ENCODE peak calls at places on chromosomes 7 and 10, in four cellular contexts. H is GM18507, Y is hypothalamus, C is NCI-H774. O is an unnamed sample.

GRCh38 chr7:51757960-51758359 is 441.4 kb upstream of the COBL start:
- DNase-seq in Y (no peak), C (no peak), H (no peak), O (no peak)

GRCh38 chr7:30412810-30413504 is 65.6 kb downstream of the NOD1 start:
- DNase-seq in C (no peak), Y (peak), H (no peak), O (no peak)

GRCh38 chr7:111531993-111532392 is 30.3 kb downstream of the IMMP2L start:
- DNase-seq in C (no peak), Y (no peak), H (no peak), O (no peak)

GRCh38 chr10:65394898-65395297 is 1530.9 kb upstream of the LRRTM3 start:
- DNase-seq in H (no peak), Y (no peak), C (no peak), O (no peak)

GRCh38 chr10:98463022-98463421 is 16.3 kb upstream of the HPS1 start:
- DNase-seq in C (no peak), H (no peak), Y (no peak), O (no peak)

GRCh38 chr7:84642611-84643010 is 448.0 kb upstream of the SEMA3A start:
- DNase-seq in C (no peak), H (no peak), Y (no peak), O (no peak)

GRCh38 chr10:71241114-71241898 is 28.9 kb downstream of the UNC5B start:
- DNase-seq in C (no peak), H (no peak), Y (no peak), O (no peak)

GRCh38 chr10:30455816-30456215 is 21.8 kb downstream of the MAP3K8 start:
- DNase-seq in Y (no peak), H (no peak), C (no peak), O (no peak)

GRCh38 chr7:73983437-73984164 is 44.4 kb upstream of the ELN start:
- DNase-seq in Y (no peak), C (no peak), H (no peak), O (no peak)

GRCh38 chr10:34339816-34340553 is 475.1 kb downstream of the PARD3 start:
- DNase-seq in Y (no peak), C (no peak), H (no peak), O (no peak)

GRCh38 chr7:106592282-106593027 is 68.5 kb downstream of the CCDC71L start:
- DNase-seq in Y (no peak), H (no peak), C (peak), O (no peak)

GRCh38 chr7:2171855-2172254 is 60.9 kb downstream of the MAD1L1 start:
- DNase-seq in Y (no peak), C (no peak), H (no peak), O (no peak)